ENCODE peak calls at places on chromosomes 4 and X, in eight cellular contexts. E is hepatocyte, L is fibroblast of lung, R is H1, N is GM23248, O is HCT116, T is astrocyte, F is PC-3. G is an unnamed sample.

GRCh38 chrX:110180928-110181310 is 137.0 kb downstream of the AMMECR1 start:
- DNase-seq in E (no peak), L (peak; percentile 22), R (no peak), N (peak; percentile 83), O (peak; percentile 47), T (peak; percentile 49), F (peak; percentile 65), G (no peak)

GRCh38 chr4:92677805-92678204 is 374.0 kb downstream of the GRID2 start:
- DNase-seq in E (no peak), L (no peak), R (no peak), N (no peak), O (no peak), T (no peak), F (peak; percentile 66), G (no peak)

GRCh38 chr4:122666527-122667245 is 45.8 kb upstream of the IL21 start:
- DNase-seq in E (peak; percentile 11), L (peak; percentile 97), R (no peak), N (peak; percentile 91), O (peak; percentile 52), T (peak; percentile 96), F (peak; percentile 82), G (no peak)

GRCh38 chrX:139890991-139891700 is 41.7 kb downstream of the ATP11C start:
- DNase-seq in E (no peak), L (peak; percentile 69), R (no peak), N (peak; percentile 69), O (no peak), T (peak; percentile 70), F (peak; percentile 83), G (no peak)

GRCh38 chrX:10932842-10933440 is 178.2 kb upstream of the HCCS start:
- DNase-seq in E (no peak), L (peak; percentile 60), R (no peak), N (peak; percentile 38), O (no peak), T (no peak), F (peak; percentile 80), G (no peak)

GRCh38 chrX:119398587-119398973 is 556 bp upstream of the SLC25A43 start:
- DNase-seq in E (peak; percentile 31), L (peak; percentile 11), R (no peak), N (peak; percentile 36), O (no peak), T (no peak), F (no peak), G (no peak)

GRCh38 chr4:48985602-48985975 is 486 bp upstream of the CWH43 start:
- DNase-seq in E (no peak), L (no peak), R (no peak), N (no peak), O (no peak), T (no peak), F (no peak), G (no peak)

GRCh38 chr4:54233128-54233696 is 4.1 kb downstream of the PDGFRA start:
- DNase-seq in E (peak; percentile 94), L (peak; percentile 89), R (no peak), N (peak; percentile 95), O (peak; percentile 40), T (peak; percentile 79), F (peak; percentile 93), G (no peak)

GRCh38 chr4:152360045-152360410 is 175.9 kb downstream of the FBXW7 start:
- DNase-seq in E (no peak), L (no peak), R (no peak), N (peak; percentile 72), O (no peak), T (no peak), F (peak; percentile 35), G (no peak)

GRCh38 chr4:6338951-6339817 is 69.5 kb downstream of the WFS1 start:
- DNase-seq in E (no peak), L (no peak), R (no peak), N (no peak), O (no peak), T (no peak), F (no peak), G (no peak)

GRCh38 chrX:115960440-115961084 is 210.0 kb upstream of the AGTR2 start:
- DNase-seq in E (peak; percentile 46), L (no peak), R (no peak), N (no peak), O (no peak), T (no peak), F (peak; percentile 25), G (no peak)

GRCh38 chrX:12978205-12979010 is 3.5 kb downstream of the TMSB4X start:
- DNase-seq in E (peak; percentile 75), L (peak; percentile 79), R (no peak), N (peak; percentile 69), O (no peak), T (peak; percentile 78), F (peak; percentile 48), G (no peak)

GRCh38 chr4:123671633-123672404 is 275.2 kb downstream of the SPRY1 start:
- DNase-seq in E (no peak), L (no peak), R (no peak), N (no peak), O (no peak), T (peak; percentile 19), F (no peak), G (no peak)

GRCh38 chr4:180860136-180860720 is 1383.0 kb upstream of the TENM3 start:
- DNase-seq in E (no peak), L (no peak), R (no peak), N (no peak), O (no peak), T (no peak), F (no peak), G (no peak)

GRCh38 chr4:6415306-6415705 is 57.1 kb downstream of the PPP2R2C start:
- DNase-seq in E (no peak), L (no peak), R (no peak), N (no peak), O (no peak), T (no peak), F (no peak), G (no peak)

GRCh38 chr4:168787334-168787733 is 222.7 kb downstream of the CBR4 start:
- DNase-seq in E (no peak), L (no peak), R (no peak), N (no peak), O (no peak), T (no peak), F (no peak), G (no peak)

GRCh38 chr4:71126719-71127118 is 133.3 kb downstream of the DCK start:
- DNase-seq in E (peak; percentile 68), L (peak; percentile 65), R (no peak), N (peak; percentile 94), O (peak; percentile 8), T (peak; percentile 99), F (peak; percentile 98), G (no peak)

GRCh38 chrX:113305496-113305895 is 464.9 kb upstream of the AMOT start:
- DNase-seq in E (no peak), L (peak; percentile 0), R (no peak), N (peak; percentile 82), O (no peak), T (peak; percentile 85), F (peak; percentile 11), G (no peak)

GRCh38 chr4:157509286-157509685 is 288.8 kb downstream of the GRIA2 start:
- DNase-seq in E (no peak), L (no peak), R (no peak), N (no peak), O (no peak), T (no peak), F (no peak), G (peak; percentile 40)

GRCh38 chr4:13285336-13285735 is 198.8 kb downstream of the RAB28 start:
- DNase-seq in E (no peak), L (no peak), R (no peak), N (peak; percentile 31), O (no peak), T (peak; percentile 47), F (no peak), G (no peak)

GRCh38 chrX:35006361-35006760 is 63.8 kb downstream of the FAM47B start:
- DNase-seq in E (no peak), L (no peak), R (no peak), N (no peak), O (no peak), T (no peak), F (no peak), G (no peak)

DNA sequence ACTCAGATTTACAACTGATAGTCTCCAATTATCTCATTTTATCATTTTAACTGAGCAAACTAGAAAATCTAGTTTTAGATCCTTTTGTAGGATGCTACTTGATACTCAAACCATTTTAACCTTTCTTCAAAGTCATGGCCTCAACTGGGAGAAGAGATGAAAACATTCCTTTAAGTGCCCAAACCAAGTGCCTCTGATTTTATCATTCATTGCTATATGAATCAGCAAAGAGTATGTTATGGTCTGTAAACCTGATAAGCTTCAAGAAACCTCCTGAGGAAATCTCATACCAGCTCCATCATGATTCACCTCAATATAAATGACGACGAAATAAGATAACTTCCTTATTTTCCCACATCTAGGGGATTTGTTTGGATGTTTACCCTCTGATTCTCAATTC is 119.9 kb downstream of the FAM13A start:
- DNase-seq in E (no peak), L (no peak), R (no peak), N (peak; percentile 14), O (no peak), T (peak; percentile 72), F (peak; percentile 46), G (no peak)
- TF ChIP-seq EZH2 in E (no peak), L (no peak), R (no peak), N (no peak), O (no peak), T (no peak), F (no peak), G (no peak)

GRCh38 chr4:11805837-11806236 is 377.1 kb upstream of the HS3ST1 start:
- DNase-seq in E (peak; percentile 48), L (peak; percentile 56), R (no peak), N (peak; percentile 2), O (peak; percentile 53), T (no peak), F (peak; percentile 37), G (peak; percentile 3)
- H3K4me3 ChIP-seq in E (no peak overlapping the region), L (no peak overlapping the region), R (no peak overlapping the region), N (no peak overlapping the region), O (no peak overlapping the region), T (no peak overlapping the region), F (no peak overlapping the region), G (no peak overlapping the region)

DNA sequence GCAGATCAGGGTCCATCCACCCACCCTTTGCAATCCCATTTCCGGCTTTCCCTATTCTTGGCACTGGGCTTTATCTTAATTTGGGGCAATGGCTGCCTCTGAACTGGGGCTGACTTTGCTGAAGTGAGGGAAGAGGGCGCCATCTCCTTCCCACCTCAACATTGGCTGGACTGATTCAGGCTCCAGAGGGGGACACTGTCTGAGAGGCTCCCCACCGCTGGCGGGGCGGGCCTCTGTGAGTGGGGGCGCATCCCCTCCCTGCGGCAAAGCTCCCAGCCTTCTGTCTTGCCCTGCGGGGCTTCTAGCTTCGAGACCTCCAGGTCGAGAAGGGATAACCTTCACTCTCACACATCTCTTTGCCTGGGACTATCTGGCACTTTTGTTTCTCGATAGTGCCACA is 85.8 kb downstream of the PHKA2 start:
- DNase-seq in E (no peak), L (no peak), R (no peak), N (no peak), O (no peak), T (no peak), F (no peak), G (no peak)
- H3K36me3 ChIP-seq in E (no peaks in the 10 kb centered on the region), L (no peaks in the 10 kb centered on the region), R (no peaks in the 10 kb centered on the region), N (no peaks in the 10 kb centered on the region), O (no peaks in the 10 kb centered on the region), T (no peaks in the 10 kb centered on the region), F (no peaks in the 10 kb centered on the region), G (no peaks in the 10 kb centered on the region)

GRCh38 chrX:129981207-129981553 is 1.3 kb upstream of the BCORL1 start:
- DNase-seq in E (no peak), L (no peak), R (no peak), N (no peak), O (no peak), T (no peak), F (no peak), G (no peak)
- TF ChIP-seq EZH2 in E (no peak), L (no peak), R (no peak), N (no peak), O (no peak), T (peak; percentile 48), F (no peak), G (no peak)